ENCODE peak calls at places on chromosomes 2 and 18, in six cellular contexts. I, J, Z, S, V and Y are unnamed samples.
A peak's percentile ranks its signal among the peaks of the same experiment; 100 is the strongest.

GRCh38 chr2:235002198-235003095 is 50.6 kb downstream of the SH3BP4 start:
- DNase-seq in S (no peak), J (no peak), V (no peak), I (no peak), Z (no peak), Y (no peak)

GRCh38 chr2:120251863-120252206 is 817 bp upstream of the RALB start:
- DNase-seq in V (no peak), I (no peak), J (no peak), Z (no peak), S (no peak), Y (no peak)

GRCh38 chr2:73297151-73297559 is 3.8 kb upstream of the EGR4 start:
- DNase-seq in I (peak; percentile 39), Z (peak; percentile 13), S (no peak), J (no peak), V (no peak), Y (no peak)

GRCh38 chr2:26983746-26984145 is 13.3 kb downstream of the MAPRE3 start:
- DNase-seq in V (no peak), I (no peak), Z (no peak), S (no peak), J (no peak), Y (no peak)

GRCh38 chr2:238915196-238915595 is 67.3 kb downstream of the TWIST2 start:
- DNase-seq in S (no peak), V (no peak), J (no peak), I (no peak), Z (peak; percentile 77), Y (no peak)

GRCh38 chr18:40431071-40431998 is 1523.7 kb upstream of the PIK3C3 start:
- DNase-seq in Z (no peak), S (no peak), V (no peak), I (peak; percentile 4), J (no peak), Y (no peak)

GRCh38 chr2:111624401-111625156 is 259.4 kb downstream of the ANAPC1 start:
- DNase-seq in S (no peak), I (peak; percentile 25), J (peak; percentile 63), V (peak; percentile 65), Z (peak; percentile 85), Y (no peak)

GRCh38 chr18:69874058-69874457 is 73.6 kb downstream of the CD226 start:
- DNase-seq in S (no peak), I (peak; percentile 7), Z (peak; percentile 74), V (no peak), J (no peak), Y (no peak)

GRCh38 chr2:74261204-74261864 is 62.9 kb downstream of the MTHFD2 start:
- DNase-seq in I (peak; percentile 33), S (no peak), Z (peak; percentile 43), J (peak; percentile 81), V (peak; percentile 48), Y (peak; percentile 50)

GRCh38 chr2:23686405-23687029 is 240.4 kb downstream of the ATAD2B start:
- DNase-seq in Z (no peak), J (no peak), V (no peak), I (no peak), S (no peak), Y (no peak)

GRCh38 chr2:74867841-74868658 is 34.1 kb downstream of the HK2 start:
- DNase-seq in V (peak; percentile 66), I (peak; percentile 94), S (no peak), Z (peak; percentile 84), J (no peak), Y (peak; percentile 90)

GRCh38 chr2:32805104-32806095 is 141.4 kb upstream of the LTBP1 start:
- DNase-seq in V (no peak), I (peak; percentile 62), J (no peak), Z (peak; percentile 5), S (no peak), Y (peak; percentile 76)